ENCODE peak calls at places on chromosome 22, in nine cellular contexts. I is CD8-positive, alpha-beta T cell; J is GM12865; L is AG10803; W is PC-3; T is H1; A is Caco-2; O is A673; M is RWPE1. C is an unnamed sample.
A peak's percentile ranks its signal among the peaks of the same experiment; 100 is the strongest.

GRCh38 chr22:22242488-22242887 is 2.1 kb upstream of the VPREB1 start:
- DNase-seq in I (no peak), J (no peak), L (no peak), W (no peak), T (no peak), A (no peak), O (no peak), M (no peak), C (no peak)

GRCh38 chr22:23913661-23914353 is 19.6 kb downstream of the MIF start:
- DNase-seq in I (peak; percentile 99), J (peak; percentile 100), L (peak; percentile 98), W (peak; percentile 95), T (peak; percentile 99), A (peak; percentile 99), O (peak; percentile 100), M (peak; percentile 98), C (peak; percentile 98)

GRCh38 chr22:50699754-50700386 is 27.2 kb downstream of the SHANK3 start:
- DNase-seq in I (no peak), J (peak; percentile 20), L (no peak), W (no peak), T (no peak), A (no peak), O (no peak), M (no peak), C (peak; percentile 16)

GRCh38 chr22:32725369-32725988 is 76.0 kb upstream of the TIMP3 start:
- DNase-seq in I (no peak), J (no peak), L (no peak), W (no peak), T (no peak), A (no peak), O (no peak), M (no peak), C (no peak)

GRCh38 chr22:35835267-35835997 is 117.8 kb downstream of the APOL5 start:
- DNase-seq in I (no peak), J (no peak), L (peak; percentile 51), W (peak; percentile 54), T (no peak), A (no peak), O (no peak), M (peak; percentile 14), C (no peak)

GRCh38 chr22:27716074-27716473 is 85.5 kb downstream of the MN1 start:
- DNase-seq in I (no peak), J (no peak), L (no peak), W (no peak), T (no peak), A (no peak), O (no peak), M (no peak), C (no peak)

GRCh38 chr22:49087716-49088660 is 739.7 kb downstream of the BRD1 start:
- DNase-seq in I (no peak), J (no peak), L (no peak), W (no peak), T (no peak), A (no peak), O (no peak), M (no peak), C (no peak)

GRCh38 chr22:39234867-39235687 is 9.7 kb downstream of the PDGFB start:
- DNase-seq in I (no peak), J (no peak), L (no peak), W (no peak), T (no peak), A (no peak), O (no peak), M (peak; percentile 68), C (no peak)

GRCh38 chr22:38240734-38241252 is 32.0 kb downstream of the TMEM184B start:
- DNase-seq in I (no peak), J (no peak), L (peak; percentile 85), W (peak; percentile 83), T (peak; percentile 72), A (no peak), O (no peak), M (peak; percentile 70), C (no peak)

GRCh38 chr22:22948651-22949611 is 61.3 kb downstream of the IGLL5 start:
- DNase-seq in I (no peak), J (no peak), L (peak; percentile 75), W (no peak), T (no peak), A (no peak), O (no peak), M (no peak), C (peak; percentile 13)

GRCh38 chr22:27420186-27420816 is 381.3 kb downstream of the MN1 start:
- DNase-seq in I (no peak), J (no peak), L (peak; percentile 43), W (no peak), T (no peak), A (no peak), O (no peak), M (no peak), C (no peak)

GRCh38 chr22:26474687-26475086 is 8.9 kb downstream of the HPS4 start:
- DNase-seq in I (no peak), J (no peak), L (no peak), W (peak; percentile 47), T (no peak), A (no peak), O (no peak), M (no peak), C (no peak)

GRCh38 chr22:22449819-22450218 is 58.7 kb downstream of the ZNF280B start:
- DNase-seq in I (no peak), J (peak; percentile 11), L (no peak), W (no peak), T (no peak), A (no peak), O (no peak), M (no peak), C (no peak)

GRCh38 chr22:48394787-48395620 is 1432.7 kb downstream of the BRD1 start:
- DNase-seq in I (no peak), J (no peak), L (no peak), W (no peak), T (peak; percentile 42), A (no peak), O (no peak), M (no peak), C (peak; percentile 28)

DNA sequence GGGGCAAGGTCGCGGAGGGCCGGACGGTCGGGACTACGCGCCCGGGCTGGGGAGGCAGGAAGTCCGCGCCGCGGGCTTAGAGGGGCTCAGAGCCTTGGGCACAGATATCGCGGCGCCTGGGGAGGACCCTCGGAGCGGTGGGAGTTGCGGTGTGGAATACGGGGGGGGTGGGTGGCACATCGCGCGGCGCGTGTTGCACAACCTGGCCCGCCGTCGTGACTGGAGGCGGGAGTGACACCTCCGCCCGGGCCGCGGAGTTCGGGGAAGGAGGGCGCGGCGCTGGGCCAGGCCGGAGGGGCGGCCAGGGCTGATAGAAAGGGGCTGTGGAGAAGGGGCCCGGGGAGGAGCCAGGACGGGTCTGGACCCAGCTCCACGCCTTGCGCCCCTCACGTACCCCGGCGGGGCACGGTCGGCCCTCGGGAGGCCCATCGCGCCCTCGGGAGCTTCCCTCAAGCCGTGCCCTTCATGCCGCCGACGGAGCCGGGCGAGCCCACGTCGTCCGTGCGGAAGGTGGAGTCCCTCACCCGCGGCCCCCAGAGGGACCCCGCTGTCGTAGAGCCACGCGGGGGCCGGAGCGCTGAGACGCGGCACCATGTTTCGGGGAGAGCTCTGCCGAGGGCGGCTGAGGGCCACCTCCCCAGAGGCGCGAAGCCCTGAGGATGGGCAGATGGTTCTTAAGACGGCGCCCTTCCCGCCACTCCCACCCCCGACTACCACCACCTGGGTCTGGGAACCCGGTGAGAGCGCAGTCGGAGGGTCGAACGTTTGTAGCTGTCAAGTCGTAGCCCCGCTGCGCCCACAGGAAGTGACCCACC is 684 bp downstream of the IL17RA start:
- DNase-seq in I (peak; percentile 38), J (peak; percentile 32), L (no peak), W (peak; percentile 6), T (peak; percentile 61), A (no peak), O (peak; percentile 29), M (no peak), C (no peak)
- TF ChIP-seq CTCF in I (no peak), J (no peak), L (no peak), W (no peak), T (no peak), A (no peak), O (no peak), M (no peak), C (no peak)

DNA sequence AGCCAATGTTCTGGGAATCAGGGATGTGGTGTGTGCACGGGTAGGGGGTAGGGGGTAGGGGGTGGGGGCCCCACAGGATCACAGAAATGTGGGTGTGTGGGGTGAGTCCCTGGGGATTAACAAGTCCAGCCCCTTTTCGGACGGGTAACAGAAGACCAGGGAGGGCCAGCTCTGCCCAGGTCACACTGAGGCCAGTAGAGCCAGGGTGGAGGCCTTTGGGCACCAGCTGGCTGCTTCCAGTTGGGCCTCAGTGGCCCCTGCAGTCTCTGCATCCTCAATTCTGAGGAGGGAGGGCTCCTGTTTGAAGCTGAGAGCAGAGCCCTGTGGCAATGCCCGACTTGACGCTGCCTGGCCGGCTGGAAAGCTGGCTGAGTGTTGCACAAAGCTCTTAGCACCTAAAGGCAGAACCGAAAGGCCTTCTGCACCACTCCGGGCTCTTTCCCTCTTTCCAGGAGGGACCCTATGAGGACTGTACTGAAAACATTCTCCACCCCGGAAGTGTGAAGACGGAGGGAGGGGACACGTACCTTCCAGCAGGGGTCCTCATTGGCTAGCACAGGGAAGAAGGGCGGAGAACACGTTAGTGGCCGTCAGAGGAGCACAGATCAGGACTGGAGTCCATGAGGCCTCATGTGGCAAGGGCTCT is 120.4 kb downstream of the PHF21B start:
- DNase-seq in I (no peak), J (peak; percentile 11), L (no peak), W (no peak), T (no peak), A (peak; percentile 45), O (peak; percentile 38), M (no peak), C (no peak)
- TF ChIP-seq CTCF in I (no peak), J (no peak), L (no peak), W (no peak), T (peak; percentile 39), A (peak; percentile 19), O (no peak), M (no peak), C (no peak)

GRCh38 chr22:17164392-17165024 is 5.4 kb upstream of the HDHD5 start:
- DNase-seq in I (no peak), J (no peak), L (no peak), W (no peak), T (no peak), A (no peak), O (peak; percentile 34), M (no peak), C (no peak)
- TF ChIP-seq CTCF in I (no peak), J (no peak), L (peak; percentile 11), W (peak; percentile 34), T (peak; percentile 64), A (no peak), O (peak; percentile 46), M (no peak), C (peak; percentile 33)

DNA sequence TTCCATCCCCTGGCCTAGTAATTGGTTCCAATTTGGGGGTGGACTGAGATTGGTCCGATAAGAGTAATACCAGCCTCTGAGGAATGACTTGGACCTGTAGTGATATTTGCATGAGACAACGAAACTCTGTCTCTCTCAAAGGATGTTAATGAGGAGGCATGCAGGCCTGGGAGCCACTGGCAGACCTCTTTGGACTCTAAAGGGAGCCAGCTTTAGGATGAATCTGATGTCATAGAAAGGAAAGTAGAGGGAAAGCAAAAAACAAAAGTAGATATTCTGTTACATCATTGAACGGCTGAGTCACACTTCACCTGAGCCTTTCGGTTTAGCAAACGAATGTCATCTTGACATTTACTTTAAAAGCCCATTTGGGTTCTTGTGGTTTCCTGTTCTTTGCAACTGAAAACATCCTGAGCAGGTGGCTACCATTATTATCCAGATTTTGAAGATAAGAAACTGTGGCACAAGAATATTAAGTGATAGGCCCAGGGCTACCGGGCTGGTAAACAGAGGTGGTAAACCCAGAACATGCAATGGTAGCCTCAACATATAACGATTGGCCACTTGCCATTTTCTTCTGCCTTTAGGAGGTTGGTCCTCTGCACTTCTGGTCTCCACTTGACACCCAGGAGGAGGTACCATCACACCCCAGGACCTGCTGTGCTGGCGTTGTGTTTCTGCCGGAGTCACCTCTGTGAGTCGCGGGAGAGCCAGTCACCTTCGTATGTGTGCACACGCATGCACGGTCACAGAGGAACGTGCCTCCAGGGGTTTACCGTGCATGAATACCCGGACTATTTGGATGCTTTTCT is 42.7 kb downstream of the RTL6 start:
- DNase-seq in I (peak; percentile 75), J (peak; percentile 74), L (no peak), W (peak; percentile 42), T (no peak), A (no peak), O (no peak), M (no peak), C (no peak)
- TF ChIP-seq CTCF in I (no peak), J (no peak), L (no peak), W (no peak), T (no peak), A (no peak), O (no peak), M (no peak), C (no peak)